ENCODE peak calls at places on chromosomes 5 and 9, in six cellular contexts. L is A549, H is tibial nerve, Z is GM12878, J is prostate gland, W is stomach. I is an unnamed sample.
A peak's percentile ranks its signal among the peaks of the same experiment; 100 is the strongest.

GRCh38 chr5:148632978-148633377 is 21.3 kb downstream of the HTR4 start:
- DNase-seq in L (no peak), H (no peak), Z (no peak), J (no peak), W (no peak), I (peak; percentile 21)

GRCh38 chr9:93577940-93578682 is 1.7 kb downstream of the PHF2 start:
- DNase-seq in L (no peak), H (no peak), Z (no peak), J (no peak), W (peak; percentile 26), I (no peak)

GRCh38 chr9:73871636-73872035 is 625.5 kb upstream of the RORB start:
- DNase-seq in L (no peak), H (no peak), Z (no peak), J (no peak), W (no peak), I (no peak)

GRCh38 chr5:27083763-27084420 is 45.5 kb upstream of the CDH9 start:
- DNase-seq in L (no peak), H (no peak), Z (no peak), J (no peak), W (no peak), I (no peak)

GRCh38 chr9:89397471-89397870 is 79.2 kb downstream of the SECISBP2 start:
- DNase-seq in L (no peak), H (no peak), Z (no peak), J (no peak), W (no peak), I (no peak)

GRCh38 chr5:139190125-139190524 is 8.0 kb downstream of the SIL1 start:
- DNase-seq in L (no peak), H (no peak), Z (no peak), J (no peak), W (no peak), I (no peak)

GRCh38 chr5:132230871-132231270 is 3.2 kb upstream of the P4HA2 start:
- DNase-seq in L (no peak), H (no peak), Z (no peak), J (no peak), W (no peak), I (peak; percentile 3)

GRCh38 chr9:68546596-68547390 is 6.1 kb upstream of the TMEM252 start:
- DNase-seq in L (no peak), H (no peak), Z (peak; percentile 86), J (no peak), W (no peak), I (no peak)

GRCh38 chr9:88270398-88270797 is 117.8 kb upstream of the SPIN1 start:
- DNase-seq in L (peak; percentile 36), H (no peak), Z (no peak), J (no peak), W (no peak), I (no peak)

GRCh38 chr9:92709240-92709639 is 39.3 kb upstream of the IPPK start:
- DNase-seq in L (no peak), H (no peak), Z (no peak), J (no peak), W (no peak), I (no peak)

GRCh38 chr5:176661676-176662075 is 14.4 kb downstream of the TSPAN17 start:
- DNase-seq in L (no peak), H (no peak), Z (no peak), J (no peak), W (no peak), I (no peak)

GRCh38 chr5:102762095-102762534 is 7.0 kb downstream of the PAM start:
- DNase-seq in L (no peak), H (no peak), Z (no peak), J (no peak), W (no peak), I (no peak)

GRCh38 chr9:127676636-127677035 is 30.2 kb upstream of the CFAP157 start:
- DNase-seq in L (no peak), H (no peak), Z (no peak), J (no peak), W (no peak), I (no peak)

GRCh38 chr5:149664666-149665415 is 65.3 kb upstream of the PPARGC1B start:
- DNase-seq in L (no peak), H (no peak), Z (no peak), J (no peak), W (no peak), I (no peak)

GRCh38 chr9:23005061-23005690 is 558.6 kb downstream of the DMRTA1 start:
- DNase-seq in L (no peak), H (no peak), Z (no peak), J (no peak), W (no peak), I (no peak)

GRCh38 chr9:2662496-2662895 is 40.9 kb downstream of the VLDLR start:
- DNase-seq in L (peak; percentile 13), H (no peak), Z (no peak), J (no peak), W (peak; percentile 26), I (no peak)

GRCh38 chr5:87079219-87079618 is 188.5 kb upstream of the RASA1 start:
- DNase-seq in L (no peak), H (no peak), Z (no peak), J (no peak), W (no peak), I (no peak)

GRCh38 chr5:158485604-158486081 is 614.1 kb downstream of the EBF1 start:
- DNase-seq in L (no peak), H (no peak), Z (no peak), J (peak; percentile 15), W (no peak), I (no peak)

DNA sequence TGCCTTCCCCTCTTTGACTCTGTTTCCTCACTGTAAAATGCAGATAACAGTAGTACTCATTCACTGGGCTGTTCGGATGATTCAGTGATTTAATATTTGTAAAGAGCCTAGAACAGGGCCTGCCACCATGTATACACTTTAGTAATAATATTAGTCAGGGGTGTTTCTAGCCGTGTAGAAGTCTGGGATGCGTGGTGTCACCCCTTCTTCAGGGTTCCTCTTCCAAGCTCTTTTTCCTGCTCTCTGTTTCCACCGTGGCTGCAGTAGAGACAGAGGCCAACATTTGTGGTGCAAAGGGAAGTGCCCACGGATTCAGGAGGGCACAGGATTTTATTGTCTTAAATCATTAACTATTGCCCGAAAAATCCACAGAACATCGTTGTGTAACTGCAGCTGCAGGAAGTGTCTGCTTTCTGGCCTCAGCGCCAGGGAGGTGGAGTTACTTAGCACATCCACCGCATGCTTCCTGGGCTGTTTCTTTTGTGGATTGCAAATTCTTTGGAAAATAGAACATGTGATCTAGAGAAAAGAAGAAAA is 61.7 kb downstream of the TRIO start:
- DNase-seq in L (peak; percentile 90), H (no peak), Z (no peak), J (peak; percentile 49), W (peak; percentile 44), I (peak; percentile 81)
- TF ChIP-seq POLR2A in L (no peak), H (no peak), Z (no peak), J (no peak), W (no peak), I (peak; percentile 42)

DNA sequence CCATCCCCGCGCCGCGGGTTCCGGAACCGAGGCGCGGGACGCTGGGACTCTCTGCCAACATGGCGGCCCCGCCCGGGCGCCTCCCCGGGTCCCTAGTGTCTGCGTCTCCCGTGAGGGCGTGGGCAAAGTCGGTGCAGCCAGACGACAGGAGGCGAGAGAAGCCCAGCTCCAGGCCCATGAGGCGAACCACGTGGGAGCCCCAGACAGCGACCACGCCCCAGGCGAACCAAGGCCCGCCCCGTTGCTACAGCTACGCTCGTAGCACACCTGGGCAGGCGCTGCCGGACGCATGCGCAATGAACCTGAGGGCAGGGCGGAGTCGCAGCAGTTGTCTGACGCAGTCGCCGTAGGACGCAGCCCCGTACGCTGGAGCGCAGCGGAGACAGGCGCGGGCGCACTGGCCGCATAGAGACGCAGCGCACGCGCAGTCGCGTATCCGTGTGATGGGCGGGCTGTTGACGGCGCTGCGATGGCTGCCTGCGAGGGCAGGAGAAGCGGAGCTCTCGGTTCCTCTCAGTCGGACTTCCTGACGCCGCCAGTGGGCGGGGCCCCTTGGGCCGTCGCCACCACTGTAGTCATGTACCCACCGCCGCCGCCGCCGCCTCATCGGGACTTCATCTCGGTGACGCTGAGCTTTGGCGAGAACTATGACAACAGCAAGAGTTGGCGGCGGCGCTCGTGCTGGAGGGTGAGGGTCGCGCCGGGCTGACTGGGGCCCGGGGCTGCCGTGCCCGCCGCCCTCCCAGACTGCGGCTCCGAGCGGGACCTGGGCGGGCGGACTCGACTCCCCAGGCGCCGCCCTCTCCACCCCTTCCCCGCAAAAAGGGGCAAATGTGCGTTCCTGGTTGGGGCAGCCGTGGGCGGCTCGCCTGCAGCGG is at the start of gene MAN1B1:
- DNase-seq in L (peak; percentile 100), H (peak; percentile 94), Z (peak; percentile 99), J (peak; percentile 99), W (peak; percentile 100), I (peak; percentile 100)
- TF ChIP-seq POLR2A in L (peak; percentile 89), H (peak; percentile 77), Z (no peak), J (peak; percentile 63), W (peak; percentile 83), I (peak; percentile 91)

DNA sequence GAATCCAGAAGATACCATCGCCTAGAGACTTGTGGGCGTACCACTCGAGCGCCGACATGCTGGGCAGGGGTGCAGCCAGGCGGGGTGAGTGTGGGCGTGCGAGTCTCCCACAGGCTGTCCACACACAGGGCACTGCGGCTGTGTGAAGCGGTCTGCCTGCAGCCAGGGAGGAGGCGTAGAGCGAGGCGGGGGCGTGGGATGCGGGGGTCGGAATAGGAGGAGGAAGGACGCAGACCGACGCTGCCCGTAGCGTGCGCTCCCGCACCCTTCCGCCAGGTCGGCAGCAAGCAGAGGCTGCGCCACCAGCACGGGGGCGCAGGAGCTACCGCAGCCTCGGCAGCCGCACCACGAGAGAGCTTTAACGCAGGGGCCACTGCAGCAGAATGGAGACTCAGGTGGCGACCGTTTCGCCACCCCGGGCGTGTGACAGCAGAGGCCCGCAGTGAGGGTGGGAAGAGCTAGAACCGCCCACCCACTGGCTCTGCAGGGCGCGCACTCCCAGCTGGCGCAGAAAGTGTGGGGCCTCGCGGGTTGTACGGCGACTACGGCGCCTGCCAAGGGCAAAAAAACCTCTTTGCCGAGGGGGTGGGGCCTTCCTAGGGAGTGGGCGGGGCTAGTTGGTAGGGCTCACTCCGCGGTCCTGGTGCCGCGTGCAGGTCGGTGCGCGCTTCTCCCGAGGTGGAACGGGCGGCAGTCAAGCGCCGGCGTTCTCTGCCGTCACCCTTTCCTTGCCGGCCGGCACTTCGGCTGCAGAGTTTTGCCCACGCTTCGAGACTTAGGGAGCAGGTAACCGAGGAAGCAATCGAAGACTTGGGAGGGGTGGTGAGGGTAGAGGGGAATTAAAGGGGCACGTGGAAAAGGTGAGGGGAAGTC is at the start of the genes MBLAC2 and POLR3G:
- DNase-seq in L (peak; percentile 96), H (peak; percentile 82), Z (peak; percentile 77), J (peak; percentile 94), W (peak; percentile 95), I (peak; percentile 96)
- TF ChIP-seq POLR2A in L (peak; percentile 77), H (peak; percentile 80), Z (peak; percentile 83), J (peak; percentile 78), W (peak; percentile 28), I (peak; percentile 87)

DNA sequence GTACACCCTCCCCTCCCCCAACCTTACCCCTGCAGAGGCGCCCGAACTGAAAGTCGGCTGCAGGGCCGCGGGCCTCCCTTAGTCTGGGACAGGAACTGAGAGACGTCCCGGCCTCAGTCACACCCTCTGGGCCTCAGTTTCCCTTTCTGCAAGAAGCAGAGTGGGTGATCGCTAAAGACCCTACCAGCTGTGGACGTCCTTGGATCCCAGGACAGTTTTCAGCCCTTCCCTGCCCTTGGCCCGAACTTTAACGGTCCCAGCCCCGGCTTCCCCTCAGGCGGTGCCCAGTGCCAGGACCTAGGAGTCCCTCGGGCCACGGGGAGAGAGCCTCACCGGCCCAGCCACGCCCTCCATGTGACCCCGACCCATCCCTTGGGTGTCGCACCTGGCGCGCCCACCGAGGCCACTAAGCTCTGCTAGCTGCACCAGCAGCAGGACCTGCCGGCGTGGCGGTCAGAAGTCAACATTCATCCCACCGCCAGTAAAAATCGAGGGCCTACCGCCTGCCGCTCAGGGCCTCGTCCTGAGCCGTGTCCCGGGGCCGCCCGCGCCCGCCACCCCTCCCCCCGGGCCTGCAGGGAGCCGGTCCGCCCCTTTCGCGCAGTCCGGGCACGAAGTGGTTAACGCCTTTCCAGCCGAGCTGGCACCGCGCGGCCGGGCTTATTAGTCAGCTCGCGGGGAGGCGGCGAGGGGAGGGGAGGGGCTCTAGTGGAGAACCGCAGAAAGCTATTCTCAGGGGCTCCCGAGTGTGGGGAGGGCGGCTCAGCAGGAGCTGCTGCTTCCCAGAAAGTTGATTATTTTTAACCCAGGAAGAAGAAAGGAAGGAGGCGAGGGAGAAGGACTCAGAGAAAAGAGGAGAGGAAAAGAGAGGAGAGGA is 124.5 kb downstream of the C9orf50 start:
- DNase-seq in L (peak; percentile 94), H (peak; percentile 96), Z (no peak), J (peak; percentile 94), W (peak; percentile 96), I (peak; percentile 89)
- TF ChIP-seq POLR2A in L (peak; percentile 34), H (peak; percentile 83), Z (no peak), J (peak; percentile 86), W (peak; percentile 75), I (peak; percentile 71)

I was measured in transverse colon.